ENCODE peak calls at places on chromosomes 3 and 15, in five cellular contexts. F is ovary, R is body of pancreas, K is endothelial cell of umbilical vein, L is adrenal gland. D is an unnamed sample.

GRCh38 chr3:64267774-64268604 is 42.7 kb upstream of the PRICKLE2 start:
- DNase-seq in F (peak; percentile 64), R (peak; percentile 46), K (peak; percentile 11), L (peak; percentile 58), D (no peak)

GRCh38 chr15:51750942-51751686 is at the start of gene TMOD2:
- DNase-seq in F (peak; percentile 21), R (peak; percentile 51), K (no peak), L (no peak), D (no peak)

GRCh38 chr15:83846847-83847246 is 192.9 kb downstream of the ADAMTSL3 start:
- DNase-seq in F (no peak), R (no peak), K (no peak), L (no peak), D (no peak)

GRCh38 chr3:34533468-34533867 is 735.0 kb downstream of the PDCD6IP start:
- DNase-seq in F (no peak), R (no peak), K (no peak), L (no peak), D (no peak)

GRCh38 chr3:100978036-100978659 is 15.1 kb downstream of the ABI3BP start:
- DNase-seq in F (no peak), R (no peak), K (no peak), L (no peak), D (no peak)

GRCh38 chr3:72633534-72633933 is 214.7 kb downstream of the SHQ1 start:
- DNase-seq in F (no peak), R (no peak), K (no peak), L (no peak), D (no peak)

GRCh38 chr3:72699631-72700030 is 148.6 kb downstream of the SHQ1 start:
- DNase-seq in F (no peak), R (no peak), K (peak; percentile 40), L (no peak), D (no peak)

GRCh38 chr3:56624725-56625124 is 58.3 kb downstream of the TASOR start:
- DNase-seq in F (no peak), R (no peak), K (no peak), L (no peak), D (no peak)

GRCh38 chr3:155024006-155024638 is 56.0 kb upstream of the MME start:
- DNase-seq in F (no peak), R (no peak), K (peak; percentile 76), L (no peak), D (no peak)

GRCh38 chr15:84034831-84035753 is 200.5 kb upstream of the GOLGA6L4 start:
- DNase-seq in F (no peak), R (peak; percentile 38), K (no peak), L (no peak), D (no peak)

GRCh38 chr3:72848703-72849081 is 447 bp upstream of the SHQ1 start:
- DNase-seq in F (no peak), R (no peak), K (no peak), L (peak; percentile 22), D (no peak)

GRCh38 chr15:32029862-32030781 is at the start of gene CHRNA7:
- DNase-seq in F (peak; percentile 30), R (peak; percentile 85), K (peak; percentile 19), L (peak; percentile 31), D (no peak)
- TF ChIP-seq POLR2A in F (no peak), R (peak; percentile 82), K (no peak), L (peak; percentile 28), D (peak; percentile 15)

GRCh38 chr3:113696658-113697191 is 283 bp upstream of the USF3 start:
- DNase-seq in F (peak; percentile 99), R (peak; percentile 99), K (peak; percentile 100), L (peak; percentile 99), D (peak; percentile 97)
- TF ChIP-seq CTCF in F (peak; percentile 45), R (peak; percentile 52), K (peak; percentile 14), L (no peak), D (no peak)

GRCh38 chr3:10978956-10979355 is 13.6 kb upstream of the SLC6A1 start:
- DNase-seq in F (no peak), R (no peak), K (no peak), L (no peak), D (no peak)

GRCh38 chr3:10975695-10976234 is 16.8 kb upstream of the SLC6A1 start:
- DNase-seq in F (no peak), R (no peak), K (no peak), L (no peak), D (no peak)

GRCh38 chr3:10977864-10978510 is 14.6 kb upstream of the SLC6A1 start:
- DNase-seq in F (no peak), R (no peak), K (no peak), L (no peak), D (no peak)

GRCh38 chr3:10974746-10975375 is 17.7 kb upstream of the SLC6A1 start:
- DNase-seq in F (no peak), R (no peak), K (no peak), L (no peak), D (no peak)

GRCh38 chr3:10976770-10977169 is 15.8 kb upstream of the SLC6A1 start:
- DNase-seq in F (no peak), R (no peak), K (no peak), L (no peak), D (no peak)
- H3K27me3 ChIP-seq in F (no peaks in the 10 kb centered on the region), R (no peaks in the 10 kb centered on the region), K (peaks cover 10% of the 10 kb centered on the region), L (no peaks in the 10 kb centered on the region), D (no peaks in the 10 kb centered on the region)

DNA sequence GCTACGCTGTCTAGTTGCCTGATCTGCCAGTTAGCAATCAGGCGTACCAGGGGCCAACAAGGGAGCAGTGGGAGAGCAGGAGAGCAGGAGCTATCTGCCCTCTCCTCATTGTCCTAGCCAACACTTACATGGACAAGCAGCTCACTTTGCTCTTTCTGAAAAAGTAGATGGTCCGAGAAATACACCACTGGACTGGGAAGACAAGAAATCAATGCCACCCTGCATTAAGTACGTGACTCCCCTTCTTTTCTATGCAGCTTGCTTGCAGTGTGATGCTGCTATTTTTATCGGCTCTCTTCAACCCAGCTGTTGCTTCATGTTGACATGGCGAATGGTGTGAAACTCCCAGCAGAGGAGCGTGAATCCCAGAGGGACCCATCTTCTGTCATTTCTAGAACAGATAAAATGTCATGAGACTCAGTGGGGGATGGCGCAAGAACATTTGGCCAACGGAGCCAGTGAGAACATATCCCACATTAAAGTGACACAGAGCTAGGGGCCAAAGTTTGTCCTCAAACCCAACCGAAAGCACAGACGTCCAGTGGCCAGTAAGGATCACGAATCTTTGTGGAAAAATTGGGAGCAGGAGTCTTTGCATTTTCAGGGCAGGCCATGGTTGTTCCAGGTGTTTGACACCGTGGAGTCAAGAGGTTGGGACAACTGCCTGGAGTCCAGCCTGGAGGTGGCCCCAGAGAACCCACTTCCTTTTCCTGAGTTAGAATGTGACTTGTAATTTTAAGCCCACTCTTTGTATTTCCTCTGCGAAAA is 53.7 kb upstream of the MEF2A start:
- DNase-seq in F (no peak), R (no peak), K (no peak), L (peak; percentile 59), D (no peak)
- TF ChIP-seq POLR2A in F (no peak), R (no peak), K (no peak), L (no peak), D (no peak)

GRCh38 chr15:80570553-80570952 is 124.6 kb upstream of the ABHD17C start:
- DNase-seq in F (no peak), R (no peak), K (no peak), L (no peak), D (no peak)

GRCh38 chr15:80569656-80570055 is 125.5 kb upstream of the ABHD17C start:
- DNase-seq in F (no peak), R (no peak), K (no peak), L (no peak), D (no peak)

GRCh38 chr15:80574590-80574989 is 120.5 kb upstream of the ABHD17C start:
- DNase-seq in F (no peak), R (no peak), K (no peak), L (no peak), D (no peak)

GRCh38 chr15:80573614-80574013 is 121.5 kb upstream of the ABHD17C start:
- DNase-seq in F (no peak), R (no peak), K (no peak), L (no peak), D (no peak)

DNA sequence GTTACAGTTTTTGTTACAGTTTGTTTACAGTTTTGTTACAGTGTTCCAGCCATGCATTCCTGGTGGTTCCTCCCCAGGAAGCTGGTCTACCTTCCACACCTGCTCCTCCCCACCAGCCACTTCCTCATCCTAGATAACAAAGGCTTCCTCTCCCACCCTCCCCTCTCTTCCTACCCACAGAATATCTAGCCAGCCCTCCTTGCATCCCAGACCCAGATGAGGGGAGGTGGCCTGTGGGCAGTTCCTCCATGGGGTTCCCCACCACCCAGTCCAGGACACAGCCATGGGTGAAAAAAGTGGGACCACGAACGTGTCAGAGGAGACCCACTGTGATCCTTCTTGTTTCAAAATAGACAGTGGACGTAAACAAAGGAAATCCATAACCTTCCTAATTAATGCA is 122.8 kb upstream of the ABHD17C start:
- DNase-seq in F (no peak), R (no peak), K (no peak), L (no peak), D (no peak)
- TF ChIP-seq CTCF in F (no peak), R (no peak), K (no peak), L (no peak), D (no peak)

GRCh38 chr15:85927936-85928537 is 133.3 kb upstream of the KLHL25 start:
- DNase-seq in F (no peak), R (no peak), K (no peak), L (no peak), D (no peak)
- H3K27me3 ChIP-seq in F (no peaks in the 10 kb centered on the region), R (no peaks in the 10 kb centered on the region), K (no peaks in the 10 kb centered on the region), L (no peaks in the 10 kb centered on the region), D (no peaks in the 10 kb centered on the region)

DNA sequence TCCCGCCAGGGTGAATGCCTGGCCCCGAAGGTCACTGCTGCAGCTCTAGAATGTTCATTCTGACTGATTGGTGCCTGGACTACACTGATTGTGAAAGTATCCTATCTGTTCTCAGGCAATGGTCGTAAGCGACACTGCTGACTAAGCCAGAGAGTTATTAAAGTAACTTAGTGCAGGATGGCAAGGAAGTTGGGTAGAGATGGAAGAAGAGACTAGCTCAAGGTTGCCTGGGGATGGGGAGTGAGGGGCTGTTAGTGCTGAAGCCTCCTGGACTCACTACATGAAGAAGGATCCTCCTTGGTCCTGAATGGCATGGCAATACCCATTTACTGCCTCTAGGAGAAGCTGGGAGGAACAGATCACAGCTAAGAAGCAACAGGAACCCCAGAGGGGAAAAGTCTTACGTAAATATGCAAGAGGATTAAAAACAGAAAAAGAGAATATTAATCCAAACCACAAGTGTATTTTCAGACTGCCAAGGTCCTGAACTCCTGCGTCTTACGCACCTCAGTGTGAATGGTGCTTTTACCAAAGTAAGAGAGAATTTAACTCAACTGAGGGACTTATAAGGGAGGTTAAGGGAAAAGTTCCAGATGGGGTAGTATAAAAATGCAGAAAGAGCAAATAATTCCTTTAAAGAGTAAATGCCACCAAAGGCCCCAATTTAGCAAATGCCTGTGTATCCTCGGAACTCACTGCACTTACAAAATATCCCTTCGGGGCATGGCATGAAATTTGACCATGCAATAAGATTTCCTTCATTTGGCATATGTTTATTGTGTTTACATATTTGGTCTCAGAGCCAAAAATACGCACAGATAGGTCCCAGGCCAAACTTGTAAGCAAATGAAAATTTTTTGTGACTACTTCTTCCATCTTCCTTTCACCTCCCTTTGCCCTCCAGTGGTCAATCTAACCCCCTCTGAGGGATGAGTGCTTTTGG is 64.0 kb upstream of the DGKG start:
- DNase-seq in F (no peak), R (no peak), K (no peak), L (no peak), D (no peak)
- TF ChIP-seq POLR2A in F (no peak), R (no peak), K (no peak), L (no peak), D (no peak)

D was measured in esophagus squamous epithelium.